ENCODE peak calls at places on chromosomes 16 and 17, in ten cellular contexts. E is GM04503; V is NCI-H1436; G is H7; M is T-helper 2 cell; P is stimulated activated CD8-positive, alpha-beta memory T cell treated with anti-CD3 and anti-CD28 coated beads, Interleukin-4, amount 100 ng/mL, for 1 hour; F is EL; N is Right ventricle myocardium superior; Y is T-cell; Z is right lobe of liver. R is an unnamed sample.

GRCh38 chr17:50420419-50421112 is 5.5 kb upstream of the ACSF2 start:
- DNase-seq in E (peak), V (no peak), G (no peak), M (no peak), P (no peak), F (no peak), N (peak), Y (no peak), Z (no peak), R (no peak)

GRCh38 chr17:75776399-75777242 is 8.0 kb upstream of the UNK start:
- DNase-seq in E (no peak), V (no peak), G (no peak), M (no peak), P (no peak), F (no peak), N (no peak), Y (peak), Z (no peak), R (peak)

GRCh38 chr16:57938936-57939871 is 31.7 kb downstream of the CNGB1 start:
- DNase-seq in E (peak), V (no peak), G (peak), M (no peak), P (no peak), F (peak), N (peak), Y (no peak), Z (no peak), R (no peak)

GRCh38 chr17:75824050-75824552 is 20.1 kb downstream of the UNC13D start:
- DNase-seq in E (no peak), V (no peak), G (no peak), M (no peak), P (no peak), F (no peak), N (no peak), Y (no peak), Z (no peak), R (no peak)

GRCh38 chr17:80969030-80969673 is 22.5 kb upstream of the CHMP6 start:
- DNase-seq in E (no peak), V (no peak), G (peak), M (no peak), P (no peak), F (no peak), N (peak), Y (no peak), Z (peak), R (no peak)

GRCh38 chr16:31243734-31244670 is 15.8 kb upstream of the ITGAM start:
- DNase-seq in E (no peak), V (no peak), G (no peak), M (no peak), P (no peak), F (no peak), N (no peak), Y (no peak), Z (no peak), R (no peak)

GRCh38 chr16:52613508-52613907 is 66.6 kb upstream of the TOX3 start:
- DNase-seq in E (no peak), V (no peak), G (no peak), M (no peak), P (no peak), F (no peak), N (no peak), Y (no peak), Z (no peak), R (no peak)

GRCh38 chr16:71974068-71974818 is 26.0 kb downstream of the PKD1L3 start:
- DNase-seq in E (no peak), V (no peak), G (no peak), M (no peak), P (no peak), F (no peak), N (no peak), Y (no peak), Z (no peak), R (no peak)

GRCh38 chr17:71922439-71922838 is 198.4 kb upstream of the SOX9 start:
- DNase-seq in E (peak), V (no peak), G (peak), M (no peak), P (no peak), F (peak), N (no peak), Y (no peak), Z (no peak), R (no peak)